ENCODE peak calls at places on chromosome 22, in seven cellular contexts. U is tibial nerve; T is esophagus muscularis mucosa; D is CD4-positive, alpha-beta T cell; O is hepatocyte; X is right lobe of liver; M is CD8-positive, alpha-beta T cell. N is an unnamed sample.

GRCh38 chr22:18044548-18045271 is 20.3 kb upstream of the MICAL3 start:
- DNase-seq in D (no peak), T (no peak), M (no peak), O (no peak), X (peak; percentile 85), U (peak; percentile 44), N (no peak)

GRCh38 chr22:33842006-33842354 is 78.3 kb downstream of the LARGE1 start:
- DNase-seq in X (no peak), M (no peak), T (no peak), O (no peak), D (no peak), U (no peak), N (no peak)

GRCh38 chr22:30843245-30843644 is 125.3 kb downstream of the MORC2 start:
- DNase-seq in D (no peak), X (no peak), M (no peak), T (no peak), U (no peak), O (no peak), N (no peak)

GRCh38 chr22:37972527-37972926 is 11.8 kb downstream of the SOX10 start:
- DNase-seq in O (no peak), X (no peak), M (no peak), T (no peak), D (no peak), U (no peak), N (no peak)

GRCh38 chr22:24834845-24835570 is 29.0 kb downstream of the SGSM1 start:
- DNase-seq in X (no peak), T (no peak), U (no peak), O (peak; percentile 55), M (no peak), D (no peak), N (no peak)

GRCh38 chr22:19554834-19555404 is 30.7 kb upstream of the CLDN5 start:
- DNase-seq in M (no peak), O (no peak), X (no peak), D (no peak), U (no peak), T (no peak), N (no peak)

GRCh38 chr22:31170971-31171370 is 11.0 kb downstream of the RNF185 start:
- DNase-seq in O (no peak), D (no peak), U (no peak), X (no peak), T (no peak), M (no peak), N (no peak)

GRCh38 chr22:17637490-17638181 is 921 bp upstream of the BCL2L13 start:
- DNase-seq in X (no peak), U (no peak), M (no peak), O (peak; percentile 4), D (no peak), T (no peak), N (no peak)

GRCh38 chr22:48591286-48592065 is 1236.2 kb downstream of the BRD1 start:
- DNase-seq in X (no peak), M (no peak), T (no peak), O (no peak), U (no peak), D (no peak), N (no peak)

GRCh38 chr22:48320048-48320655 is 1507.5 kb downstream of the BRD1 start:
- DNase-seq in T (no peak), M (no peak), U (no peak), X (peak; percentile 39), O (no peak), D (no peak), N (no peak)

GRCh38 chr22:30015229-30015797 is 65.0 kb upstream of the HORMAD2 start:
- DNase-seq in T (no peak), X (no peak), U (no peak), O (no peak), D (no peak), M (no peak), N (no peak)

GRCh38 chr22:20105456-20106204 is 10.3 kb upstream of the RANBP1 start:
- DNase-seq in U (no peak), O (no peak), T (no peak), M (no peak), D (no peak), X (peak; percentile 5), N (no peak)

GRCh38 chr22:30535182-30535581 is 11.4 kb downstream of the SEC14L6 start:
- DNase-seq in O (no peak), U (no peak), M (no peak), T (no peak), X (no peak), D (no peak), N (no peak)

GRCh38 chr22:17087176-17088131 is 2.7 kb downstream of the IL17RA start:
- DNase-seq in T (no peak), O (no peak), M (no peak), U (no peak), D (peak; percentile 37), X (no peak), N (peak; percentile 65)

GRCh38 chr22:35470903-35471321 is 69.7 kb upstream of the RASD2 start:
- DNase-seq in X (no peak), D (no peak), M (no peak), O (no peak), U (no peak), T (no peak), N (no peak)

GRCh38 chr22:32877196-32877595 is 75.7 kb downstream of the TIMP3 start:
- DNase-seq in M (no peak), U (no peak), O (no peak), T (no peak), D (no peak), X (no peak), N (no peak)

GRCh38 chr22:47154621-47155081 is 392.2 kb downstream of the TBC1D22A start:
- DNase-seq in U (peak; percentile 11), D (no peak), O (peak; percentile 15), T (no peak), X (no peak), M (no peak), N (peak; percentile 38)

GRCh38 chr22:42769574-42770447 is 49.1 kb upstream of the A4GALT start:
- DNase-seq in O (peak; percentile 83), U (peak; percentile 57), D (no peak), X (peak; percentile 76), T (no peak), M (no peak), N (peak; percentile 81)

DNA sequence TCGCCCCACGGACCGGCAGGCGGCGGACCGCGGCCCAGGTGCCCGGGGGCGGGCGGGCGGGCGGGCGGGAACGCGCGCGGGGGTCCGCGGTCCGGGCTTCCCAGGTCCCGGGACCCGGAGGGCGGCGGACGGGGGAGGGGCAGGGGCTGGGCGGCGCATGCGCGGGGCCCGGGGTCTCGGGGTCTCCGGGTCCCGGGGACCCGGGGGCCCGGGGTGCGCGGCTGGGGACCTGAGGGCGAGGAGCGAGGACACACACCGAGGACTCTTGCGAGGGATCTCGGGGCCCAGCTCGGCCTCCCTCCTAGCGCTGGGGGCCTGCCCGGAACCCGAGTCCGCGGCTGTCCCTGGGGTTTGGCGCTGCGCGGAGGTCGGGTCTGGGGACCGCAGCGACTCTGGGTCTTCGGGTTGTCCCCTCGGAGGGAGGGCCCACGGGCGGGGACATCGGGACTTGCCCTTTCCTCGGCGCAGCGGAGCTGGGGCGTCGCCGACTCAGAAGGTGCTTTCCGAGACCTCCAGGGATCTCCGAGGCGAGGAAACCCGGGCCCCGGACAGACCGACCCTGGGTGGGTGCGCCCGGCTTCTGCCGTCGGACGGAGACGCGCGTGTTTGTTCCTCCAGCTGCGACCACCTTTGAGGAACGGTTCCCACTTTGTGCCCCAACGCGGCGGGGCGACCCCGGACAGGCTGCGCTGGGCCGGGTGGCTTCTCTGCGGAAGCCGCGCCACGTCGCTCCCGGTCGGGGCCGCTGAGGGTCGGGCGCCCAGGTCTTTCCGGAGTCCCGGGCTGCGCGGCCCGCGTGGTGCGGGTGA is 493 bp downstream of the PPARA start:
- DNase-seq in X (peak; percentile 54), U (no peak), T (no peak), M (peak; percentile 32), O (peak; percentile 40), D (peak; percentile 53), N (no peak)
- H3K27me3 ChIP-seq in X (no peaks in the 10 kb centered on the region), U (no peaks in the 10 kb centered on the region), T (no peaks in the 10 kb centered on the region), M (no peaks in the 10 kb centered on the region), O (no peaks in the 10 kb centered on the region), D (no peaks in the 10 kb centered on the region), N (peaks cover 41% of the 10 kb centered on the region)

GRCh38 chr22:39665661-39666431 is 95.3 kb downstream of the CACNA1I start:
- DNase-seq in O (no peak), X (no peak), U (no peak), M (no peak), D (no peak), T (no peak), N (no peak)

GRCh38 chr22:39666495-39666894 is 95.9 kb downstream of the CACNA1I start:
- DNase-seq in D (no peak), X (no peak), U (no peak), O (no peak), T (no peak), M (no peak), N (no peak)

GRCh38 chr22:39664485-39665200 is 94.1 kb downstream of the CACNA1I start:
- DNase-seq in U (no peak), T (no peak), X (no peak), D (peak; percentile 56), O (peak; percentile 38), M (no peak), N (no peak)

GRCh38 chr22:39663751-39664150 is 93.2 kb downstream of the CACNA1I start:
- DNase-seq in U (no peak), T (no peak), D (no peak), X (no peak), M (no peak), O (no peak), N (no peak)

GRCh38 chr22:39665229-39665628 is 94.7 kb downstream of the CACNA1I start:
- DNase-seq in T (no peak), O (no peak), X (no peak), U (no peak), D (no peak), M (no peak), N (no peak)
- H3K27me3 ChIP-seq in T (peaks cover 36% of the 10 kb centered on the region), O (peaks cover 40% of the 10 kb centered on the region), X (peaks cover 28% of the 10 kb centered on the region), U (no peaks in the 10 kb centered on the region), D (no peaks in the 10 kb centered on the region), M (no peaks in the 10 kb centered on the region), N (peaks cover 50% of the 10 kb centered on the region)

GRCh38 chr22:23549198-23549595 is 30.9 kb downstream of the IGLL1 start:
- DNase-seq in T (no peak), M (no peak), O (no peak), U (no peak), X (no peak), D (peak; percentile 28), N (no peak)
- H3K27me3 ChIP-seq in T (no peaks in the 10 kb centered on the region), M (no peaks in the 10 kb centered on the region), O (no peaks in the 10 kb centered on the region), U (no peaks in the 10 kb centered on the region), X (no peaks in the 10 kb centered on the region), D (no peaks in the 10 kb centered on the region), N (no peaks in the 10 kb centered on the region)

DNA sequence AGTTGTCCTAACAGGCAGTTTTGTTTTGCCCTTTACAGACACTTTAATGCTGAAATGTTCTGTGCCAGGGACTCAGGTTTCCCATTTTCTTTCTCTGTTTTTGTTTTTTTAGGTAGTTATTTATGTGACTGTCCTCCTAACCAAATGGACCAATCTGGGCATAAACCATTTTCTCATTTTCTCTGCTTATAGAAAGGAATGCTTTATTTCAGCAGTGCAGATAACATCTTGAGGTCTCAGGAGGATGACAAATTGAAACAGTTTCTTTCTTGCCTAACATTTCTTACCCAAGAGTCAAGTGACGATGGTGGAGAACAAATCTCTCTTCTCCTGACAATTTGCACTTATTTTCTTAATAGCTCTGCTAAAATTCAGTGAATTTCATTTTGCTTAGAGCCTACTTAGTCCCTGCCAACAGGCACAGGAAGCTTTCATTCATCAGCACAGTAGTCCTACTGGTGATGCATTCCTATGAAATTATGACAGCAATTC is 350.0 kb downstream of the TTC28 start:
- DNase-seq in U (no peak), T (no peak), M (no peak), X (no peak), O (no peak), D (no peak), N (no peak)
- H3K27me3 ChIP-seq in U (no peaks in the 10 kb centered on the region), T (no peaks in the 10 kb centered on the region), M (no peaks in the 10 kb centered on the region), X (no peaks in the 10 kb centered on the region), O (no peaks in the 10 kb centered on the region), D (no peaks in the 10 kb centered on the region), N (no peaks in the 10 kb centered on the region)